ENCODE peak calls at places on chromosomes 11 and 22, in nine cellular contexts. One of them, this sample, is unnamed.

GRCh38 chr22:50481440-50482106 is at the start of gene ADM2:
- DNase-seq in AG08395: peak
- DNase-seq in NCI-H1105 treated with DMSO at 0.1 percent for 48 hours: no peak
- DNase-seq in T47D: peak
- DNase-seq in EL: peak
- DNase-seq in stimulated activated CD8-positive, alpha-beta memory T cell treated with anti-CD3 and anti-CD28 coated beads, Interleukin-2, amount 100 ng/mL, for 48 hours: peak
- DNase-seq in NCI-H2081: peak
- DNase-seq in ELR: peak
- DNase-seq in NCI-H226: no peak
- DNase-seq in this sample: no peak

GRCh38 chr11:86551286-86551685 is 121.1 kb downstream of the ME3 start:
- DNase-seq in NCI-H2081: no peak
- DNase-seq in AG08395: peak
- DNase-seq in NCI-H1105 treated with DMSO at 0.1 percent for 48 hours: no peak
- DNase-seq in ELR: peak
- DNase-seq in NCI-H226: peak
- DNase-seq in stimulated activated CD8-positive, alpha-beta memory T cell treated with anti-CD3 and anti-CD28 coated beads, Interleukin-2, amount 100 ng/mL, for 48 hours: no peak
- DNase-seq in T47D: peak
- DNase-seq in EL: peak
- DNase-seq in this sample: no peak

GRCh38 chr11:63919267-63920125 is 2.5 kb upstream of the RCOR2 start:
- DNase-seq in NCI-H226: no peak
- DNase-seq in T47D: no peak
- DNase-seq in NCI-H2081: no peak
- DNase-seq in EL: peak
- DNase-seq in NCI-H1105 treated with DMSO at 0.1 percent for 48 hours: no peak
- DNase-seq in AG08395: no peak
- DNase-seq in ELR: peak
- DNase-seq in stimulated activated CD8-positive, alpha-beta memory T cell treated with anti-CD3 and anti-CD28 coated beads, Interleukin-2, amount 100 ng/mL, for 48 hours: no peak
- DNase-seq in this sample: no peak

GRCh38 chr11:74937696-74938475 is 11.0 kb downstream of the XRRA1 start:
- DNase-seq in EL: peak
- DNase-seq in NCI-H226: peak
- DNase-seq in NCI-H2081: no peak
- DNase-seq in AG08395: no peak
- DNase-seq in stimulated activated CD8-positive, alpha-beta memory T cell treated with anti-CD3 and anti-CD28 coated beads, Interleukin-2, amount 100 ng/mL, for 48 hours: no peak
- DNase-seq in T47D: no peak
- DNase-seq in NCI-H1105 treated with DMSO at 0.1 percent for 48 hours: no peak
- DNase-seq in ELR: peak
- DNase-seq in this sample: no peak

GRCh38 chr11:60625262-60625661 is 74.2 kb upstream of the MS4A8 start:
- DNase-seq in stimulated activated CD8-positive, alpha-beta memory T cell treated with anti-CD3 and anti-CD28 coated beads, Interleukin-2, amount 100 ng/mL, for 48 hours: no peak
- DNase-seq in AG08395: no peak
- DNase-seq in EL: peak
- DNase-seq in NCI-H2081: peak
- DNase-seq in NCI-H1105 treated with DMSO at 0.1 percent for 48 hours: no peak
- DNase-seq in ELR: peak
- DNase-seq in T47D: peak
- DNase-seq in NCI-H226: peak
- DNase-seq in this sample: no peak

GRCh38 chr11:28123151-28123571 is 15.0 kb downstream of the METTL15 start:
- DNase-seq in AG08395: no peak
- DNase-seq in NCI-H2081: no peak
- DNase-seq in NCI-H226: no peak
- DNase-seq in stimulated activated CD8-positive, alpha-beta memory T cell treated with anti-CD3 and anti-CD28 coated beads, Interleukin-2, amount 100 ng/mL, for 48 hours: no peak
- DNase-seq in NCI-H1105 treated with DMSO at 0.1 percent for 48 hours: no peak
- DNase-seq in T47D: no peak
- DNase-seq in EL: peak
- DNase-seq in ELR: peak
- DNase-seq in this sample: no peak

GRCh38 chr11:118705111-118705741 is 25.8 kb upstream of the TREH start:
- DNase-seq in EL: no peak
- DNase-seq in T47D: no peak
- DNase-seq in stimulated activated CD8-positive, alpha-beta memory T cell treated with anti-CD3 and anti-CD28 coated beads, Interleukin-2, amount 100 ng/mL, for 48 hours: no peak
- DNase-seq in ELR: no peak
- DNase-seq in NCI-H226: no peak
- DNase-seq in NCI-H2081: no peak
- DNase-seq in AG08395: no peak
- DNase-seq in NCI-H1105 treated with DMSO at 0.1 percent for 48 hours: no peak
- DNase-seq in this sample: no peak

GRCh38 chr22:24512043-24512442 is 16.9 kb downstream of the UPB1 start:
- DNase-seq in ELR: no peak
- DNase-seq in NCI-H2081: no peak
- DNase-seq in NCI-H226: no peak
- DNase-seq in stimulated activated CD8-positive, alpha-beta memory T cell treated with anti-CD3 and anti-CD28 coated beads, Interleukin-2, amount 100 ng/mL, for 48 hours: no peak
- DNase-seq in T47D: no peak
- DNase-seq in EL: no peak
- DNase-seq in AG08395: no peak
- DNase-seq in NCI-H1105 treated with DMSO at 0.1 percent for 48 hours: no peak
- DNase-seq in this sample: no peak

GRCh38 chr22:44919691-44920090 is 90.1 kb downstream of the PHF21B start:
- DNase-seq in stimulated activated CD8-positive, alpha-beta memory T cell treated with anti-CD3 and anti-CD28 coated beads, Interleukin-2, amount 100 ng/mL, for 48 hours: no peak
- DNase-seq in AG08395: no peak
- DNase-seq in NCI-H226: no peak
- DNase-seq in ELR: no peak
- DNase-seq in NCI-H1105 treated with DMSO at 0.1 percent for 48 hours: no peak
- DNase-seq in T47D: no peak
- DNase-seq in EL: no peak
- DNase-seq in NCI-H2081: no peak
- DNase-seq in this sample: no peak

GRCh38 chr11:68897441-68897840 is 6.2 kb downstream of the MRPL21 start:
- DNase-seq in NCI-H1105 treated with DMSO at 0.1 percent for 48 hours: no peak
- DNase-seq in AG08395: no peak
- DNase-seq in NCI-H226: no peak
- DNase-seq in stimulated activated CD8-positive, alpha-beta memory T cell treated with anti-CD3 and anti-CD28 coated beads, Interleukin-2, amount 100 ng/mL, for 48 hours: no peak
- DNase-seq in T47D: no peak
- DNase-seq in NCI-H2081: no peak
- DNase-seq in EL: no peak
- DNase-seq in ELR: no peak
- DNase-seq in this sample: no peak

GRCh38 chr11:3632070-3632660 is 9.6 kb downstream of the ART5 start:
- DNase-seq in NCI-H2081: no peak
- DNase-seq in T47D: no peak
- DNase-seq in stimulated activated CD8-positive, alpha-beta memory T cell treated with anti-CD3 and anti-CD28 coated beads, Interleukin-2, amount 100 ng/mL, for 48 hours: no peak
- DNase-seq in NCI-H226: no peak
- DNase-seq in ELR: no peak
- DNase-seq in NCI-H1105 treated with DMSO at 0.1 percent for 48 hours: no peak
- DNase-seq in EL: no peak
- DNase-seq in AG08395: no peak
- DNase-seq in this sample: no peak

GRCh38 chr22:23071163-23072034 is 1.1 kb downstream of the GNAZ start:
- DNase-seq in stimulated activated CD8-positive, alpha-beta memory T cell treated with anti-CD3 and anti-CD28 coated beads, Interleukin-2, amount 100 ng/mL, for 48 hours: no peak
- DNase-seq in AG08395: no peak
- DNase-seq in NCI-H2081: no peak
- DNase-seq in EL: no peak
- DNase-seq in NCI-H226: no peak
- DNase-seq in NCI-H1105 treated with DMSO at 0.1 percent for 48 hours: no peak
- DNase-seq in T47D: no peak
- DNase-seq in ELR: no peak
- DNase-seq in this sample: no peak

GRCh38 chr11:96050435-96051182 is 126.7 kb upstream of the MTMR2 start:
- DNase-seq in T47D: peak
- DNase-seq in AG08395: no peak
- DNase-seq in NCI-H2081: no peak
- DNase-seq in ELR: peak
- DNase-seq in NCI-H1105 treated with DMSO at 0.1 percent for 48 hours: no peak
- DNase-seq in EL: no peak
- DNase-seq in NCI-H226: peak
- DNase-seq in stimulated activated CD8-positive, alpha-beta memory T cell treated with anti-CD3 and anti-CD28 coated beads, Interleukin-2, amount 100 ng/mL, for 48 hours: no peak
- DNase-seq in this sample: peak

This sample was measured in Caco-2.